ENCODE peak calls at places on chromosomes 7 and 10, in eight cellular contexts. V, R, H, S, G, C, A and Y are unnamed samples.
A peak's percentile ranks its signal among the peaks of the same experiment; 100 is the strongest.

GRCh38 chr7:73963252-73963822 is 64.6 kb upstream of the ELN start:
- DNase-seq in V (no peak), R (no peak), H (no peak), S (no peak), G (no peak), C (no peak), A (no peak), Y (no peak)

GRCh38 chr7:26101471-26102151 is 50.4 kb upstream of the NFE2L3 start:
- DNase-seq in V (no peak), R (no peak), H (no peak), S (no peak), G (no peak), C (peak; percentile 99), A (no peak), Y (no peak)

GRCh38 chr7:147071536-147071935 is 954.9 kb downstream of the CNTNAP2 start:
- DNase-seq in V (peak; percentile 10), R (no peak), H (no peak), S (no peak), G (no peak), C (no peak), A (no peak), Y (no peak)

GRCh38 chr10:94279835-94280709 is 82.7 kb downstream of the NOC3L start:
- DNase-seq in V (peak; percentile 9), R (peak; percentile 74), H (peak; percentile 73), S (peak; percentile 35), G (peak; percentile 72), C (peak; percentile 64), A (peak; percentile 71), Y (peak; percentile 63)

GRCh38 chr7:43454936-43455518 is 127.9 kb upstream of the STK17A start:
- DNase-seq in V (peak; percentile 29), R (peak; percentile 60), H (peak; percentile 61), S (no peak), G (peak; percentile 62), C (peak; percentile 54), A (peak; percentile 62), Y (peak; percentile 58)

GRCh38 chr7:68604516-68604915 is 993.8 kb upstream of the AUTS2 start:
- DNase-seq in V (no peak), R (no peak), H (no peak), S (no peak), G (no peak), C (no peak), A (no peak), Y (no peak)

GRCh38 chr10:35027567-35027966 is 62.6 kb downstream of the CUL2 start:
- DNase-seq in V (no peak), R (peak; percentile 45), H (peak; percentile 57), S (no peak), G (peak; percentile 59), C (peak; percentile 46), A (peak; percentile 58), Y (peak; percentile 40)

GRCh38 chr10:28873540-28873939 is 196.2 kb downstream of the BAMBI start:
- DNase-seq in V (no peak), R (no peak), H (no peak), S (no peak), G (no peak), C (no peak), A (no peak), Y (no peak)

GRCh38 chr10:44830022-44830421 is 81.1 kb upstream of the TMEM72 start:
- DNase-seq in V (no peak), R (peak; percentile 39), H (peak; percentile 47), S (no peak), G (peak; percentile 29), C (no peak), A (peak; percentile 51), Y (peak; percentile 58)

GRCh38 chr7:72925546-72926120 is 738 bp downstream of the POM121 start:
- DNase-seq in V (no peak), R (peak; percentile 46), H (peak; percentile 28), S (no peak), G (peak; percentile 43), C (peak; percentile 56), A (peak; percentile 42), Y (peak; percentile 38)

GRCh38 chr7:98395951-98396350 is 4.9 kb downstream of the BAIAP2L1 start:
- DNase-seq in V (no peak), R (no peak), H (no peak), S (no peak), G (no peak), C (no peak), A (no peak), Y (no peak)

GRCh38 chr7:301291-302053 is 11.5 kb downstream of the FOXL3 start:
- DNase-seq in V (no peak), R (no peak), H (no peak), S (no peak), G (no peak), C (no peak), A (no peak), Y (no peak)

GRCh38 chr7:118214051-118214832 is 10.3 kb upstream of the ANKRD7 start:
- DNase-seq in V (peak; percentile 55), R (peak; percentile 90), H (peak; percentile 84), S (peak; percentile 69), G (peak; percentile 86), C (no peak), A (peak; percentile 77), Y (peak; percentile 72)

GRCh38 chr10:80523776-80524175 is 13.9 kb upstream of the SH2D4B start:
- DNase-seq in V (no peak), R (no peak), H (no peak), S (no peak), G (no peak), C (no peak), A (no peak), Y (no peak)

GRCh38 chr7:1961776-1962276 is 270.9 kb downstream of the MAD1L1 start:
- DNase-seq in V (peak; percentile 55), R (peak; percentile 68), H (peak; percentile 80), S (no peak), G (peak; percentile 55), C (peak; percentile 81), A (peak; percentile 94), Y (peak; percentile 85)

GRCh38 chr7:90551036-90551435 is 45.1 kb upstream of the CDK14 start:
- DNase-seq in V (no peak), R (no peak), H (no peak), S (no peak), G (no peak), C (no peak), A (no peak), Y (no peak)

GRCh38 chr7:80736371-80736770 is 97.9 kb downstream of the CD36 start:
- DNase-seq in V (no peak), R (no peak), H (no peak), S (no peak), G (no peak), C (no peak), A (no peak), Y (no peak)

GRCh38 chr10:116787893-116788665 is 45.7 kb upstream of the HSPA12A start:
- DNase-seq in V (no peak), R (peak; percentile 82), H (peak; percentile 77), S (peak; percentile 81), G (peak; percentile 79), C (peak; percentile 76), A (peak; percentile 66), Y (peak; percentile 57)

GRCh38 chr7:113394856-113395255 is 276.5 kb upstream of the SMIM30 start:
- DNase-seq in V (no peak), R (no peak), H (no peak), S (no peak), G (no peak), C (peak; percentile 60), A (no peak), Y (no peak)

DNA sequence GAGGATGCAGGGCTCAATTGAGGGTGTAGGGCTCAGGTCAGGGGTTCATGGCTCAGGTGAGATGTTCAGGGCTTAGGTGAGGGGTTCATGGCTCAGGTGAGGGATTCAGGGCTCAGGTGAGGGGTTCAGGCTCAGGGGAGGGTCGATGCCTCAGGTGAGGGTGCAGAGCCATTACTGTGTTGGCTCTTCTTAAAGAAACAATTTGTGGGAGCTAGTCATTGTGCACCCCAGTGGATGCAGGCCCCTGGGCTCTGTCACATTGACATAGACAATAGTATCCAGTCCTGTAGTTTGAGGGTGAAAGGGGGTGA is 86.7 kb downstream of the ADCY1 start:
- DNase-seq in V (no peak), R (no peak), H (no peak), S (no peak), G (no peak), C (no peak), A (no peak), Y (no peak)
- H3K4me3 ChIP-seq in V (no peak overlapping the region), R (no peak overlapping the region), H (no peak overlapping the region), S (no peak overlapping the region), G (no peak overlapping the region), C (no peak overlapping the region), A (no peak overlapping the region), Y (no peak overlapping the region)

DNA sequence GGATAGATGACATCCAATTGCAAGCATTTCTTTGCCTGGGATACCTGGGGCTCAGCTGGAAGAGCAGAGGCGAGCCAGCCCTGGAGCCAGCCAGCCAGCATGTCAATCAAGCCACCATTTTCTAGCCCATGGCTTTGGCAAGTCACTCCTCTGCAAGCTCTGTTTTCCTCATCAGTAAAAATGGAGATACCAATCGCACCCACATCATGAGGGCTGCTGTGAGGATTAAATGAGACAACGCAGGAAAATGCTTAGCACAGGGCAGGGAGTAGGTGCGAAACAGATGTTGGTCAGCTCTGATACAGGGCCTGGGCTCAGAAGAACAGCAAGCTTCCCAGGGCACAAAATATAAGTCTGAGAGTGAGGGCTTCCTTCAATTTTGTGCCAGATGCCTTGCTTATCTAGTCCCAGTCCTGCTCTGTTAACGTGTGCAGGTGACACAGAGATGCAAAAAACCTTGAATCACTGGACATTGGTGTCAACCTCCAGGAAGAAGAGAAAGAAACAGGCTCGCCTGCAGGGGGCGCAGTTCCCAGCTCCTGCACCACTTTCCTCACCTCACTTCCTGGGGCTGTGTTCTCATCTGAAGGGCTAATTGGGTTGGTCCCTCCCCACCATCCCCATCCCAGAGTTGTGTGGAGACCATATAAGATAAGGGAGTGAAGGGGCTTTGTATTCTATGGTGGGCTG is 72.8 kb upstream of the CACUL1 start:
- DNase-seq in V (no peak), R (no peak), H (no peak), S (no peak), G (no peak), C (no peak), A (no peak), Y (no peak)
- TF ChIP-seq CTCF in V (peak; percentile 26), R (peak; percentile 31), H (peak; percentile 22), S (no peak), G (peak; percentile 32), C (peak; percentile 56), A (no peak), Y (peak; percentile 15)

GRCh38 chr10:654647-654996 is 34.8 kb downstream of the DIP2C start:
- DNase-seq in V (no peak), R (no peak), H (no peak), S (no peak), G (no peak), C (no peak), A (no peak), Y (no peak)
- H3K4me3 ChIP-seq in V (no peak overlapping the region), R (no peak overlapping the region), H (no peak overlapping the region), S (no peak overlapping the region), G (no peak overlapping the region), C (no peak overlapping the region), A (no peak overlapping the region), Y (no peak overlapping the region)

DNA sequence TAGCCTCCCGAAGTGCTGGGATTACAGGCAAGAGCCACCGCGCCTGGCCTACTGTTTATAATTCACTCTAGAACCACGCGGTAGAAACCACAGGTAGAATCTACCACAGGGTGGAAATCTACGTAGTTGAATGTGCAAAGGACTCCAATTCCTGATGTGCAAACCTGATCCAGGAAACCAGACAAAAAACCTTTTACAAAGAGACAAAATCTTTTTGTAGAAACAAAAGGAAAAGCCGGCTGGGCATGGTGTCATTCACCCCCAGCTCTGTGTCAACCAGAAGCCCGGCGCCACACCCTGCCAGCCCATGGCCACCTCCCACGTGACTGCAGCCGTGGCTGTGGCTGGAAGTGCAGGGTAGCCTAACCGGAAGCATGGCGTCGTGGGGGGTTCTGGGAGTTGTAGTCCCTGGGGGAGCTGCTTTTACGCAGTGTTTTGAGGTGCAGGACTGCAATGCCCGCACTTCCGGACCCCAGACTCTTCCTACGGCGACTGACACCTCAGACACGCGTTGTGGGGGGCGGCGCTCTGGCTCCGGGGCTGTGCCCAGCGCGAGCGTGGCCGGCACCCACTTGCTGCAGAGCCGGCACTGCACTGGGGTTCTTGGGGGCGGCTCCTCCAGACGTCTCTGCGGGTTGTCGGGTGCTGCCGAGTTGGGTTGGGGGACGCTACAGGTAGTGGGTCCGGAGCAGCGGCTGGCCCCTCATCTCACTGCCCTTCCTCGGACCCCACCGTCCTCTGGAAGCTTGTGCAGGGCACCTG is 41.5 kb upstream of the RNF216 start:
- DNase-seq in V (peak; percentile 75), R (peak; percentile 94), H (peak; percentile 89), S (peak; percentile 95), G (peak; percentile 92), C (peak; percentile 98), A (peak; percentile 90), Y (peak; percentile 87)
- TF ChIP-seq CTCF in V (no peak), R (no peak), H (no peak), S (peak; percentile 50), G (peak; percentile 23), C (no peak), A (peak; percentile 34), Y (peak; percentile 6)